ENCODE peak calls at places on chromosomes 7 and 10, in nine cellular contexts. A, D, S, C, H, F, G, M and T are unnamed samples. For H3K27me3, the result is how much of the 10 kb centered on the place peaks cover.

GRCh38 chr10:98556061-98556460 is 109.3 kb upstream of the HPS1 start:
- DNase-seq in A (no peak), F (no peak), H (no peak), M (no peak), D (no peak), G (no peak), S (no peak), C (no peak), T (no peak)

GRCh38 chr7:27212587-27213149 is 12.8 kb upstream of the HOXA13 start:
- DNase-seq in F (no peak), M (peak), A (no peak), D (no peak), S (no peak), H (no peak), C (no peak), G (peak), T (no peak)

GRCh38 chr10:125634606-125635005 is 48.4 kb downstream of the TEX36 start:
- DNase-seq in H (no peak), F (no peak), D (no peak), M (no peak), G (no peak), S (no peak), A (no peak), C (no peak), T (no peak)

GRCh38 chr7:98470131-98470985 is 69.5 kb upstream of the BAIAP2L1 start:
- DNase-seq in C (peak), H (no peak), F (peak), D (no peak), A (no peak), S (peak), G (peak), M (peak), T (no peak)

GRCh38 chr10:130388746-130389145 is 252.6 kb downstream of the GLRX3 start:
- DNase-seq in S (no peak), D (no peak), G (no peak), C (no peak), F (no peak), M (no peak), H (no peak), A (no peak), T (no peak)

GRCh38 chr7:38195804-38196595 is 18.0 kb downstream of the STARD3NL start:
- DNase-seq in F (peak), D (no peak), H (no peak), S (no peak), G (no peak), C (no peak), M (no peak), A (peak), T (no peak)

GRCh38 chr10:59346321-59346720 is 16.0 kb downstream of the FAM13C start:
- DNase-seq in H (no peak), C (peak), A (no peak), D (no peak), S (no peak), F (peak), M (no peak), G (no peak), T (no peak)

GRCh38 chr10:33330543-33331019 is 3.9 kb downstream of the NRP1 start:
- DNase-seq in D (peak), C (peak), H (peak), G (peak), A (peak), S (peak), M (peak), F (peak), T (peak)

GRCh38 chr10:49601857-49602256 is 8.3 kb upstream of the SLC18A3 start:
- DNase-seq in G (peak), F (no peak), A (peak), M (no peak), S (peak), H (no peak), D (no peak), C (no peak), T (no peak)

GRCh38 chr7:154770962-154771361 is 232.0 kb downstream of the PAXIP1 start:
- DNase-seq in A (no peak), M (no peak), G (no peak), C (no peak), H (no peak), F (no peak), S (no peak), D (no peak), T (no peak)

GRCh38 chr7:417625-417889 is 102.1 kb downstream of the PDGFA start:
- DNase-seq in C (no peak), H (no peak), S (no peak), D (no peak), M (no peak), A (no peak), G (no peak), F (no peak), T (no peak)

GRCh38 chr7:408651-409343 is 110.8 kb downstream of the PDGFA start:
- DNase-seq in H (no peak), G (peak), D (no peak), C (no peak), F (no peak), A (no peak), M (no peak), S (no peak), T (no peak)

GRCh38 chr10:92242910-92243671 is 47.8 kb downstream of the CPEB3 start:
- DNase-seq in M (peak), S (peak), F (peak), H (peak), A (peak), G (peak), C (peak), D (no peak), T (no peak)
- H3K4me3 ChIP-seq in M (no peak), S (peak), F (peak), H (peak), A (no peak), G (peak), C (peak), D (peak), T (peak)

GRCh38 chr7:122301858-122302745 is 2.4 kb downstream of the FEZF1 start:
- DNase-seq in F (no peak), M (no peak), C (no peak), S (no peak), A (no peak), H (no peak), D (no peak), G (no peak), T (no peak)

GRCh38 chr7:122299935-122300606 is 4.5 kb downstream of the FEZF1 start:
- DNase-seq in C (no peak), S (no peak), D (no peak), A (no peak), M (no peak), G (no peak), H (no peak), F (no peak), T (no peak)

GRCh38 chr7:122299624-122299934 is 5.0 kb downstream of the FEZF1 start:
- DNase-seq in C (no peak), A (no peak), S (no peak), D (no peak), F (no peak), G (no peak), H (no peak), M (no peak), T (no peak)

GRCh38 chr7:122301291-122301690 is 3.3 kb downstream of the FEZF1 start:
- DNase-seq in S (no peak), G (no peak), F (no peak), D (no peak), A (no peak), M (no peak), H (no peak), C (no peak), T (no peak)

GRCh38 chr7:122300607-122301079 is 3.9 kb downstream of the FEZF1 start:
- DNase-seq in G (no peak), A (peak), C (no peak), F (peak), S (no peak), M (no peak), D (no peak), H (no peak), T (no peak)
- H3K27ac ChIP-seq in G (no peak), A (no peak), C (no peak), F (no peak), S (no peak), M (no peak), D (no peak), H (no peak), T (no peak)

GRCh38 chr10:63093227-63093626 is 39.9 kb upstream of the NRBF2 start:
- DNase-seq in D (no peak), A (peak), S (no peak), C (no peak), M (no peak), F (no peak), H (no peak), G (no peak), T (no peak)
- H3K27me3 ChIP-seq in D (under half), A (under half), S (under half), C (under half), M (under half), F (under half), H (under half), G (under half), T (under half)

DNA sequence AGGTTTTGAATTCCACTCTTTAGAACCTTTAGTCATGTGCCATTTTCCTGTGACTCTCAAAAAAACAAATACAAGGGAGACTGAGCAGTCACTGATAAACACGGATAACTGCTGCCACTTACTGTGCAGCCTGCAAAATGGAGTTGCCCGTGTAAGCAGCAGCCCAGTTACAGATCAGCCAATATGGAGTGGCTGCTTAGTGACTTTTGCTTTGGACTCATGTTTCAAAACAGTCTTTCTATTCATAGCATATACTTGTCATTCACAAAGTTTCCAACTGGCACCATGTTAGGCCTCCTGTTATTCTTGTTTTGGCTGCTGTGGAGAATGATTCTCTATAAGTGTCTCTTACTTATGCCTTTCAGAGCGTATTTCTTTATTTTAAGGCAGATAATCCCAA is 3.0 kb downstream of the FAM204A start:
- DNase-seq in M (no peak), G (no peak), H (no peak), C (no peak), S (no peak), A (no peak), D (no peak), F (no peak), T (no peak)
- H3K4me3 ChIP-seq in M (no peak), G (no peak), H (no peak), C (peak), S (no peak), A (no peak), D (no peak), F (no peak), T (no peak)